ENCODE peak calls at places on chromosomes 12 and 14, in six cellular contexts. One of them, this sample, is unnamed.

GRCh38 chr12:118548887-118549286 is 172.5 kb downstream of the SUDS3 start:
- DNase-seq in NCI-H510A treated with DMSO at 0.1 percent for 48 hours: no peak
- DNase-seq in NCI-H1694: no peak
- DNase-seq in activated CD8-positive, alpha-beta T cell treated with anti-CD3 and anti-CD28 coated beads for 36 hours: no peak
- DNase-seq in SK-N-DZ: no peak
- DNase-seq in coronary artery: no peak
- DNase-seq in this sample: no peak

GRCh38 chr12:45407188-45407850 is 191.4 kb downstream of the ANO6 start:
- DNase-seq in NCI-H510A treated with DMSO at 0.1 percent for 48 hours: no peak
- DNase-seq in NCI-H1694: no peak
- DNase-seq in activated CD8-positive, alpha-beta T cell treated with anti-CD3 and anti-CD28 coated beads for 36 hours: no peak
- DNase-seq in SK-N-DZ: no peak
- DNase-seq in coronary artery: no peak
- DNase-seq in this sample: no peak

GRCh38 chr12:64900540-64900939 is 76.1 kb downstream of the TBC1D30 start:
- DNase-seq in NCI-H510A treated with DMSO at 0.1 percent for 48 hours: no peak
- DNase-seq in NCI-H1694: no peak
- DNase-seq in activated CD8-positive, alpha-beta T cell treated with anti-CD3 and anti-CD28 coated beads for 36 hours: no peak
- DNase-seq in SK-N-DZ: no peak
- DNase-seq in coronary artery: no peak
- DNase-seq in this sample: no peak

GRCh38 chr12:19025582-19025981 is 104.0 kb upstream of the PLEKHA5 start:
- DNase-seq in NCI-H510A treated with DMSO at 0.1 percent for 48 hours: no peak
- DNase-seq in NCI-H1694: no peak
- DNase-seq in activated CD8-positive, alpha-beta T cell treated with anti-CD3 and anti-CD28 coated beads for 36 hours: no peak
- DNase-seq in SK-N-DZ: no peak
- DNase-seq in coronary artery: no peak
- DNase-seq in this sample: no peak

GRCh38 chr12:25767613-25768012 is 190.9 kb upstream of the RASSF8 start:
- DNase-seq in NCI-H510A treated with DMSO at 0.1 percent for 48 hours: no peak
- DNase-seq in NCI-H1694: no peak
- DNase-seq in activated CD8-positive, alpha-beta T cell treated with anti-CD3 and anti-CD28 coated beads for 36 hours: no peak
- DNase-seq in SK-N-DZ: no peak
- DNase-seq in coronary artery: no peak
- DNase-seq in this sample: no peak

GRCh38 chr12:128844031-128844635 is 9.1 kb upstream of the GLT1D1 start:
- DNase-seq in NCI-H510A treated with DMSO at 0.1 percent for 48 hours: no peak
- DNase-seq in NCI-H1694: no peak
- DNase-seq in activated CD8-positive, alpha-beta T cell treated with anti-CD3 and anti-CD28 coated beads for 36 hours: peak
- DNase-seq in SK-N-DZ: peak
- DNase-seq in coronary artery: no peak
- DNase-seq in this sample: no peak

GRCh38 chr12:19186722-19187661 is 57.5 kb downstream of the PLEKHA5 start:
- DNase-seq in NCI-H510A treated with DMSO at 0.1 percent for 48 hours: peak
- DNase-seq in NCI-H1694: peak
- DNase-seq in activated CD8-positive, alpha-beta T cell treated with anti-CD3 and anti-CD28 coated beads for 36 hours: no peak
- DNase-seq in SK-N-DZ: peak
- DNase-seq in coronary artery: no peak
- DNase-seq in this sample: peak

GRCh38 chr12:52600941-52601481 is at the start of gene KRT72:
- DNase-seq in NCI-H510A treated with DMSO at 0.1 percent for 48 hours: no peak
- DNase-seq in NCI-H1694: no peak
- DNase-seq in activated CD8-positive, alpha-beta T cell treated with anti-CD3 and anti-CD28 coated beads for 36 hours: no peak
- DNase-seq in SK-N-DZ: no peak
- DNase-seq in coronary artery: peak
- DNase-seq in this sample: no peak

GRCh38 chr12:132356686-132357622 is 27.6 kb upstream of the GALNT9 start:
- DNase-seq in NCI-H510A treated with DMSO at 0.1 percent for 48 hours: no peak
- DNase-seq in NCI-H1694: peak
- DNase-seq in activated CD8-positive, alpha-beta T cell treated with anti-CD3 and anti-CD28 coated beads for 36 hours: peak
- DNase-seq in SK-N-DZ: no peak
- DNase-seq in coronary artery: no peak
- DNase-seq in this sample: no peak

GRCh38 chr12:68373836-68374314 is 41.7 kb upstream of the MDM1 start:
- DNase-seq in NCI-H510A treated with DMSO at 0.1 percent for 48 hours: no peak
- DNase-seq in NCI-H1694: no peak
- DNase-seq in activated CD8-positive, alpha-beta T cell treated with anti-CD3 and anti-CD28 coated beads for 36 hours: peak
- DNase-seq in SK-N-DZ: no peak
- DNase-seq in coronary artery: no peak
- DNase-seq in this sample: no peak

GRCh38 chr14:56884617-56885016 is 74.3 kb upstream of the OTX2 start:
- DNase-seq in NCI-H510A treated with DMSO at 0.1 percent for 48 hours: no peak
- DNase-seq in NCI-H1694: no peak
- DNase-seq in activated CD8-positive, alpha-beta T cell treated with anti-CD3 and anti-CD28 coated beads for 36 hours: no peak
- DNase-seq in SK-N-DZ: no peak
- DNase-seq in coronary artery: no peak
- DNase-seq in this sample: no peak

GRCh38 chr12:1306096-1306495 is 288.3 kb downstream of the FBXL14 start:
- DNase-seq in NCI-H510A treated with DMSO at 0.1 percent for 48 hours: no peak
- DNase-seq in NCI-H1694: no peak
- DNase-seq in activated CD8-positive, alpha-beta T cell treated with anti-CD3 and anti-CD28 coated beads for 36 hours: no peak
- DNase-seq in SK-N-DZ: no peak
- DNase-seq in coronary artery: no peak
- DNase-seq in this sample: no peak

GRCh38 chr14:101147848-101148247 is 244.3 kb upstream of the RTL1 start:
- DNase-seq in NCI-H510A treated with DMSO at 0.1 percent for 48 hours: no peak
- DNase-seq in NCI-H1694: no peak
- DNase-seq in activated CD8-positive, alpha-beta T cell treated with anti-CD3 and anti-CD28 coated beads for 36 hours: no peak
- DNase-seq in SK-N-DZ: no peak
- DNase-seq in coronary artery: no peak
- DNase-seq in this sample: no peak

GRCh38 chr14:103188691-103189480 is 65.6 kb downstream of the TNFAIP2 start:
- DNase-seq in NCI-H510A treated with DMSO at 0.1 percent for 48 hours: no peak
- DNase-seq in NCI-H1694: no peak
- DNase-seq in activated CD8-positive, alpha-beta T cell treated with anti-CD3 and anti-CD28 coated beads for 36 hours: peak
- DNase-seq in SK-N-DZ: no peak
- DNase-seq in coronary artery: no peak
- DNase-seq in this sample: no peak

GRCh38 chr14:65373011-65373670 is 39.4 kb upstream of the FUT8 start:
- DNase-seq in NCI-H510A treated with DMSO at 0.1 percent for 48 hours: peak
- DNase-seq in NCI-H1694: no peak
- DNase-seq in activated CD8-positive, alpha-beta T cell treated with anti-CD3 and anti-CD28 coated beads for 36 hours: no peak
- DNase-seq in SK-N-DZ: no peak
- DNase-seq in coronary artery: no peak
- DNase-seq in this sample: peak

GRCh38 chr12:93904124-93904523 is 226.9 kb downstream of the CRADD start:
- DNase-seq in NCI-H510A treated with DMSO at 0.1 percent for 48 hours: no peak
- DNase-seq in NCI-H1694: no peak
- DNase-seq in activated CD8-positive, alpha-beta T cell treated with anti-CD3 and anti-CD28 coated beads for 36 hours: no peak
- DNase-seq in SK-N-DZ: no peak
- DNase-seq in coronary artery: no peak
- DNase-seq in this sample: peak

GRCh38 chr12:915090-915489 is 34.4 kb downstream of the RAD52 start:
- DNase-seq in NCI-H510A treated with DMSO at 0.1 percent for 48 hours: no peak
- DNase-seq in NCI-H1694: no peak
- DNase-seq in activated CD8-positive, alpha-beta T cell treated with anti-CD3 and anti-CD28 coated beads for 36 hours: no peak
- DNase-seq in SK-N-DZ: no peak
- DNase-seq in coronary artery: no peak
- DNase-seq in this sample: no peak

GRCh38 chr14:104789752-104790743 is 5.5 kb downstream of the AKT1 start:
- DNase-seq in NCI-H510A treated with DMSO at 0.1 percent for 48 hours: no peak
- DNase-seq in NCI-H1694: no peak
- DNase-seq in activated CD8-positive, alpha-beta T cell treated with anti-CD3 and anti-CD28 coated beads for 36 hours: no peak
- DNase-seq in SK-N-DZ: no peak
- DNase-seq in coronary artery: no peak
- DNase-seq in this sample: no peak

GRCh38 chr14:92577321-92577742 is 63.8 kb downstream of the RIN3 start:
- DNase-seq in NCI-H510A treated with DMSO at 0.1 percent for 48 hours: no peak
- DNase-seq in NCI-H1694: no peak
- DNase-seq in activated CD8-positive, alpha-beta T cell treated with anti-CD3 and anti-CD28 coated beads for 36 hours: peak
- DNase-seq in SK-N-DZ: no peak
- DNase-seq in coronary artery: no peak
- DNase-seq in this sample: no peak

GRCh38 chr14:76546426-76547221 is 170.7 kb downstream of the ESRRB start:
- DNase-seq in NCI-H510A treated with DMSO at 0.1 percent for 48 hours: peak
- DNase-seq in NCI-H1694: peak
- DNase-seq in activated CD8-positive, alpha-beta T cell treated with anti-CD3 and anti-CD28 coated beads for 36 hours: peak
- DNase-seq in SK-N-DZ: peak
- DNase-seq in coronary artery: no peak
- DNase-seq in this sample: peak

GRCh38 chr12:114975974-114976310 is 292.0 kb upstream of the TBX3 start:
- DNase-seq in NCI-H510A treated with DMSO at 0.1 percent for 48 hours: no peak
- DNase-seq in NCI-H1694: no peak
- DNase-seq in activated CD8-positive, alpha-beta T cell treated with anti-CD3 and anti-CD28 coated beads for 36 hours: no peak
- DNase-seq in SK-N-DZ: no peak
- DNase-seq in coronary artery: no peak
- DNase-seq in this sample: no peak

GRCh38 chr12:2443766-2444165 is 351.0 kb upstream of the FKBP4 start:
- DNase-seq in NCI-H510A treated with DMSO at 0.1 percent for 48 hours: no peak
- DNase-seq in NCI-H1694: no peak
- DNase-seq in activated CD8-positive, alpha-beta T cell treated with anti-CD3 and anti-CD28 coated beads for 36 hours: no peak
- DNase-seq in SK-N-DZ: no peak
- DNase-seq in coronary artery: no peak
- DNase-seq in this sample: no peak

This sample was measured in NCI-H526 treated with DMSO at 0.1 percent for 48 hours.